ENCODE peak calls at places on chromosome 15, in four cellular contexts. One of them, this sample, is unnamed.

GRCh38 chr15:99749386-99749785 is 16.1 kb upstream of the LYSMD4 start:
- DNase-seq in HepG2: peak
- DNase-seq in GM12878: no peak
- DNase-seq in K562: no peak
- DNase-seq in this sample: no peak

GRCh38 chr15:27095809-27096580 is 125.0 kb downstream of the GABRG3 start:
- DNase-seq in HepG2: no peak
- DNase-seq in K562: no peak
- DNase-seq in GM12878: no peak
- DNase-seq in this sample: no peak

GRCh38 chr15:69860316-69860715 is 237.4 kb downstream of the TLE3 start:
- DNase-seq in GM12878: no peak
- DNase-seq in K562: no peak
- DNase-seq in HepG2: no peak
- DNase-seq in this sample: no peak

GRCh38 chr15:85003593-85004312 is 22.1 kb downstream of the PDE8A start:
- DNase-seq in GM12878: no peak
- DNase-seq in K562: no peak
- DNase-seq in HepG2: no peak
- DNase-seq in this sample: no peak

GRCh38 chr15:69719527-69719926 is 266.9 kb downstream of the RPLP1 start:
- DNase-seq in HepG2: no peak
- DNase-seq in GM12878: no peak
- DNase-seq in K562: no peak
- DNase-seq in this sample: no peak

GRCh38 chr15:31039961-31040360 is 48.5 kb upstream of the MTMR10 start:
- DNase-seq in GM12878: no peak
- DNase-seq in HepG2: no peak
- DNase-seq in K562: no peak
- DNase-seq in this sample: no peak

GRCh38 chr15:74790080-74790916 is 8.4 kb downstream of the CSK start:
- DNase-seq in GM12878: no peak
- DNase-seq in HepG2: no peak
- DNase-seq in K562: no peak
- DNase-seq in this sample: no peak

GRCh38 chr15:92663250-92663951 is 7.8 kb upstream of the FAM174B start:
- DNase-seq in HepG2: no peak
- DNase-seq in GM12878: peak
- DNase-seq in K562: no peak
- DNase-seq in this sample: no peak

GRCh38 chr15:74385442-74386132 is 18.1 kb upstream of the CYP11A1 start:
- DNase-seq in GM12878: no peak
- DNase-seq in K562: no peak
- DNase-seq in HepG2: no peak
- DNase-seq in this sample: no peak

GRCh38 chr15:98785796-98786581 is 137.7 kb downstream of the IGF1R start:
- DNase-seq in K562: no peak
- DNase-seq in HepG2: peak
- DNase-seq in GM12878: peak
- DNase-seq in this sample: no peak

GRCh38 chr15:64686130-64686735 is 89.2 kb downstream of the RBPMS2 start:
- DNase-seq in HepG2: peak
- DNase-seq in K562: peak
- DNase-seq in GM12878: no peak
- DNase-seq in this sample: peak

GRCh38 chr15:38247336-38247735 is 5.3 kb upstream of the SPRED1 start:
- DNase-seq in GM12878: no peak
- DNase-seq in HepG2: no peak
- DNase-seq in K562: no peak
- DNase-seq in this sample: no peak

GRCh38 chr15:78828930-78829329 is 17.7 kb upstream of the ADAMTS7 start:
- DNase-seq in GM12878: no peak
- DNase-seq in K562: no peak
- DNase-seq in HepG2: no peak
- DNase-seq in this sample: no peak

GRCh38 chr15:51739056-51739455 is 1.6 kb upstream of the LYSMD2 start:
- DNase-seq in HepG2: no peak
- DNase-seq in K562: no peak
- DNase-seq in GM12878: no peak
- DNase-seq in this sample: no peak

GRCh38 chr15:50767332-50767861 is 1.9 kb upstream of the SPPL2A start:
- DNase-seq in K562: no peak
- DNase-seq in GM12878: no peak
- DNase-seq in HepG2: no peak
- DNase-seq in this sample: no peak

GRCh38 chr15:101543431-101543830 is 53.9 kb upstream of the PCSK6 start:
- DNase-seq in HepG2: no peak
- DNase-seq in K562: no peak
- DNase-seq in GM12878: no peak
- DNase-seq in this sample: no peak

GRCh38 chr15:44194397-44195150 is 497 bp downstream of the FRMD5 start:
- DNase-seq in GM12878: no peak
- DNase-seq in HepG2: no peak
- DNase-seq in K562: peak
- DNase-seq in this sample: peak

GRCh38 chr15:62149729-62150128 is 15.4 kb downstream of the C2CD4B start:
- DNase-seq in K562: no peak
- DNase-seq in GM12878: no peak
- DNase-seq in HepG2: no peak
- DNase-seq in this sample: no peak

DNA sequence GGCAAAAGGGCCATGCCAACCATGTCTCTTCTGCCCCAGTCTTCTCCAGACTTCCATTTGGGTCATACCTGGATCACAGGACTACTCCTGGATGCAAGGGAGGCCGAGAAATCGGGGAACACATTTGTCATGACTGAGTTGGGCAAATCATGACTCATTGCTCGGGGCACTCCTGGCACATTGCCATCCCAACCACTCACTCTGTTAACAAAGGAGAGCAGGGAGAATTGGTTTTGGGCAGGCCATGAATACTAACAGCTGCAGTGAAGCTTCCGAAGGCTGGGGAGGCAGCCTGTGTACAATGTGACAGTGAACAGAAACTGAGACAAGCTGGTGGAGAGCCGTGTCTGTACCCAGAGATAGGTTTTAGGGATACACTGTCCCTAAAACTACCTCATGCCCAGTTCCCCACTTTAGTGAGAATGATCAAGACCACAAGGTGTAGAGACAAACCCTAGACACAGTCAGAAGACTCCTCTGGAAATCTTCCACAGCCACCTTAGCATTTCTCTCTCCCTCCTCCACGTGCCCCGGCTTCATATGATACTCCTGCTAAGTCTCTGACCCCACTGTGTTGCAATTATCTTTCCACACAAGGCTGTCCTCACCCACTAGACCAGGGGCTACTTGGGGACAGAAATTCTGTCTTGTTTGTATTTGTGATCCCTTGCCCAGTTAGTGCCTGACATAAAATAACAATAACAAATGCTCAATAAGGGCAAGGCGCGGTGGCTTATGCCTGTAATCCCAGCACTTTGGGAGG is 10.5 kb upstream of the BUB1B start:
- DNase-seq in GM12878: no peak
- DNase-seq in HepG2: peak
- DNase-seq in K562: no peak
- DNase-seq in this sample: no peak
- TF ChIP-seq FOXK2 in GM12878: no peak
- TF ChIP-seq FOXK2 in HepG2: no peak
- TF ChIP-seq FOXK2 in K562: no peak
- TF ChIP-seq FOXK2 in this sample: no peak

DNA sequence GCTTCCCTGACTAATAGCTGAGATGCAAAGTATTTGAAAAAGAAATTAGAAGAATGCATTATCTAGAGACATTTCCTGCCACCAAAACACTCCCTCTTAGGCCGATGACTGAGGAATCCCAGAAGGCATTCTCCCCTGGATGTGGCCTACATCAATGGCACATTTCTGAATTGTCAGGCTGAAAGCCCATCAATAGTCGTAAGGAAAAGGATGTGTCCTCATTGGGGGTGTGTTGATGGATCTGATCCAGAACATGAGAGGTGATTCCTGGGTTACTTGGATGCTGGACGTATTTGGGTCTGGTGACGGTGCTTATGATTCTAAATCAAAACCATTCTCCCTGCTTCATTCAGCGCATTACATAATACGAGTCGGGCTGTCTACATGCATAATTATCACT is 216.9 kb upstream of the CDIN1 start:
- DNase-seq in GM12878: no peak
- DNase-seq in K562: no peak
- DNase-seq in HepG2: no peak
- DNase-seq in this sample: no peak
- TF ChIP-seq FOXM1 in GM12878: no peak
- TF ChIP-seq FOXM1 in K562: no peak
- TF ChIP-seq FOXM1 in HepG2: no peak
- TF ChIP-seq FOXM1 in this sample: no peak

GRCh38 chr15:57586661-57587404 is 4.9 kb upstream of the MYZAP start:
- DNase-seq in K562: no peak
- DNase-seq in HepG2: no peak
- DNase-seq in GM12878: no peak
- DNase-seq in this sample: no peak
- TF ChIP-seq FOXK2 in K562: no peak
- TF ChIP-seq FOXK2 in HepG2: no peak
- TF ChIP-seq FOXK2 in GM12878: no peak
- TF ChIP-seq FOXK2 in this sample: no peak

GRCh38 chr15:89599021-89599420 is 23.8 kb downstream of the TICRR start:
- DNase-seq in GM12878: no peak
- DNase-seq in HepG2: no peak
- DNase-seq in K562: no peak
- DNase-seq in this sample: no peak
- TF ChIP-seq FOXM1 in GM12878: no peak
- TF ChIP-seq FOXM1 in HepG2: no peak
- TF ChIP-seq FOXM1 in K562: no peak
- TF ChIP-seq FOXM1 in this sample: no peak

DNA sequence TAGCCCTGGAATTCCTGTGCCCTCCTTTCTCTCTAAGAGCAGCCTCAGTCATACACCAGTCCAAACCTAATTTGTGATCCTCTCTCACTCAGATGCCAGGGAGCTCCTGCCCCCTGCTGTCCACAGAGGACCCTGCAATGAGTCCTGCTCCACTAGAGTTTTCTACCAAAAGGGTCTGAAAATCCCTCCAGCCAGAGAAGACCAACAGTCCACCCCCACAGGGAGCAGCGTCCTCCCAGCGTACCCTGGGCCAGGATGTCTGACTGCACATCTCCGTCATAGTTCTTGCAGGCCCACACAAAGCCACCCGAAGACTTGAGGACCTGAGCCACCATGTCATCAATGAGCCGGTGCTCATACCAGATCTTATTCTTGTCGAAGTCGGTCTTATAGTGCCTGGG is 15.4 kb downstream of the IDH2 start:
- DNase-seq in HepG2: peak
- DNase-seq in GM12878: no peak
- DNase-seq in K562: peak
- DNase-seq in this sample: peak
- TF ChIP-seq FOXK2 in HepG2: no peak
- TF ChIP-seq FOXK2 in GM12878: no peak
- TF ChIP-seq FOXK2 in K562: no peak
- TF ChIP-seq FOXK2 in this sample: no peak